ENCODE peak calls at places on chromosomes 13 and 19, in four cellular contexts. V is A549, X is WTC11, D is HepG2. Z is an unnamed sample.

GRCh38 chr19:8304841-8305621 is 3.1 kb downstream of the CD320 start:
- DNase-seq in V (no peak), X (peak; percentile 90), D (no peak), Z (peak; percentile 92)

GRCh38 chr13:77516342-77516789 is 19.1 kb upstream of the SCEL start:
- DNase-seq in V (no peak), X (no peak), D (no peak), Z (no peak)

GRCh38 chr13:104823709-104824108 is 1711.8 kb downstream of the EFNB2 start:
- DNase-seq in V (no peak), X (no peak), D (no peak), Z (no peak)

GRCh38 chr13:64534302-64534701 is 2695.8 kb downstream of the PCDH9 start:
- DNase-seq in V (no peak), X (no peak), D (no peak), Z (no peak)

GRCh38 chr19:37928527-37929286 is 21.7 kb downstream of the SIPA1L3 start:
- DNase-seq in V (peak; percentile 68), X (peak; percentile 47), D (no peak), Z (no peak)

GRCh38 chr19:49200238-49200862 is 42.8 kb downstream of the TRPM4 start:
- DNase-seq in V (peak; percentile 58), X (peak; percentile 45), D (no peak), Z (peak; percentile 95)

GRCh38 chr13:26872444-26873173 is 112.0 kb upstream of the GPR12 start:
- DNase-seq in V (peak; percentile 36), X (peak; percentile 88), D (peak; percentile 31), Z (peak; percentile 59)

GRCh38 chr19:10815969-10816635 is 19.9 kb downstream of the TMED1 start:
- DNase-seq in V (no peak), X (no peak), D (no peak), Z (no peak)

GRCh38 chr19:29501816-29502580 is 23.8 kb upstream of the VSTM2B start:
- DNase-seq in V (no peak), X (no peak), D (no peak), Z (no peak)

GRCh38 chr13:98890186-98890585 is 87.7 kb downstream of the DOCK9 start:
- DNase-seq in V (no peak), X (no peak), D (no peak), Z (no peak)

GRCh38 chr19:14073232-14073924 is 792 bp downstream of the MISP3 start:
- DNase-seq in V (peak; percentile 78), X (peak; percentile 71), D (no peak), Z (peak; percentile 82)

GRCh38 chr13:38415233-38415632 is 65.6 kb downstream of the UFM1 start:
- DNase-seq in V (no peak), X (no peak), D (no peak), Z (no peak)

GRCh38 chr13:102045713-102046112 is 356.1 kb downstream of the FGF14 start:
- DNase-seq in V (no peak), X (no peak), D (no peak), Z (no peak)

GRCh38 chr19:51036519-51036918 is 1.7 kb upstream of the KLK12 start:
- DNase-seq in V (no peak), X (no peak), D (no peak), Z (peak; percentile 57)

GRCh38 chr19:43984687-43985000 is 656 bp downstream of the ZNF155 start:
- DNase-seq in V (no peak), X (no peak), D (no peak), Z (no peak)

GRCh38 chr13:33349996-33350826 is 64.7 kb upstream of the STARD13 start:
- DNase-seq in V (no peak), X (peak; percentile 31), D (no peak), Z (no peak)

GRCh38 chr19:8148410-8149231 is 771 bp downstream of the FBN3 start:
- DNase-seq in V (peak; percentile 29), X (peak; percentile 93), D (no peak), Z (peak; percentile 47)

GRCh38 chr13:28741080-28741479 is 22.3 kb upstream of the SLC46A3 start:
- DNase-seq in V (no peak), X (no peak), D (no peak), Z (no peak)

GRCh38 chr13:56351041-56351440 is 789.7 kb upstream of the PRR20A start:
- DNase-seq in V (no peak), X (peak; percentile 12), D (no peak), Z (no peak)

GRCh38 chr19:44737238-44738160 is 11.0 kb upstream of the BCL3 start:
- DNase-seq in V (peak; percentile 99), X (no peak), D (peak; percentile 38), Z (no peak)

GRCh38 chr13:28528848-28529247 is 33.9 kb upstream of the FLT1 start:
- DNase-seq in V (no peak), X (no peak), D (no peak), Z (no peak)

GRCh38 chr19:58385313-58386165 is 1.5 kb upstream of the RPS5 start:
- DNase-seq in V (no peak), X (no peak), D (no peak), Z (no peak)

GRCh38 chr13:77952737-77953136 is 34.1 kb upstream of the EDNRB start:
- DNase-seq in V (no peak), X (no peak), D (no peak), Z (no peak)

GRCh38 chr13:109436055-109436622 is 350.2 kb downstream of the IRS2 start:
- DNase-seq in V (no peak), X (no peak), D (no peak), Z (no peak)

GRCh38 chr19:40466219-40467006 is at the start of gene SPTBN4:
- DNase-seq in V (no peak), X (no peak), D (no peak), Z (no peak)

GRCh38 chr19:17686027-17686511 is 2.1 kb downstream of the UNC13A start:
- DNase-seq in V (peak; percentile 84), X (no peak), D (no peak), Z (peak; percentile 46)

GRCh38 chr13:99975626-99976025 is 4.1 kb upstream of the ZIC5 start:
- DNase-seq in V (no peak), X (peak; percentile 46), D (no peak), Z (no peak)

GRCh38 chr13:26965976-26966375 is 205.4 kb upstream of the GPR12 start:
- DNase-seq in V (no peak), X (no peak), D (no peak), Z (no peak)

GRCh38 chr19:52638601-52639000 is 446 bp upstream of the ZNF83 start:
- DNase-seq in V (no peak), X (peak; percentile 23), D (no peak), Z (peak; percentile 24)
- TF ChIP-seq HMGXB4 in V (no peak), X (no peak), D (no peak), Z (no peak)

DNA sequence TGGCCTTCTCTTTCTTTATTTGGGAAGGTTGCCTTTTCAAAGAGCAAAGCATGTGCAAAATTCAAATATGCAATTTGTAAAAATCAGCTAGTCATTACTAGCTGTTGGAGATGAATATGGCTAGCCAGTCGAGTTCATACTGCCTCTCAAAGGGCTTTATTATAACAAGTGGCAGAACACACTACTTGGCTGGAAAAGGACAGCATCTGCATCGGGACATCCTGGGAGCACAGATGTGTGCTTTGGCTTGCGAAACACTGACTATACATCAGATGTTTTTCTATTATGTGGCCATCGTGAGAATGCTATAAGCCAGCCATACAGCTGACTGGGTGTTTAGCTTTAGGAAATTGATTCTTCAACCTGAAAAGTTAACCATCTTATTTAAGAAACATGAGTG is 424.2 kb downstream of the KCTD12 start:
- DNase-seq in V (no peak), X (no peak), D (no peak), Z (no peak)
- TF ChIP-seq HMGXB4 in V (no peak), X (no peak), D (no peak), Z (no peak)

GRCh38 chr19:2408247-2408646 is 19.1 kb downstream of the TIMM13 start:
- DNase-seq in V (no peak), X (no peak), D (no peak), Z (no peak)
- TF ChIP-seq HMGXB4 in V (no peak), X (no peak), D (no peak), Z (no peak)

GRCh38 chr13:58018865-58019264 is 387.3 kb downstream of the PCDH17 start:
- DNase-seq in V (no peak), X (no peak), D (no peak), Z (no peak)
- TF ChIP-seq HMGXB4 in V (no peak), X (no peak), D (no peak), Z (no peak)

DNA sequence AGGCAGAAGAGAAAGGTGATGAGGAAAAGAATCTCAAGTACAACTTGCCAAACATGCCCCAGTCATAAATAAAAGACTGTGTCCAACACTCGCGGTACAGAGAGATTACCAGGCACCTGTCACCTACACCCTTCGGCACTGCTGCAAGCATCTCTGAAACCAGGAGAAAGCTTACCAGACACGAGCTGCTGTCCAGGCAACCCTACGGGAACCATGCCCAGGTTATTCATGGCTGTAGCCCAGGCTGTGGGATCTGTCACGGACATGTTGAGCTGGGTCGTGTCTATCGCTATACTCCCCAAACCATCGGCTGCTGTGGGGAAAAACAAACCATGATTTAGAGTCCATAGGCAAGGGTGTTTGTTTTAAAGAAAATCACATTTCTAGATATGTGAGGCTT is 375.0 kb downstream of the ENOX1 start:
- DNase-seq in V (no peak), X (no peak), D (no peak), Z (no peak)
- TF ChIP-seq HMGXB4 in V (no peak), X (no peak), D (no peak), Z (no peak)

DNA sequence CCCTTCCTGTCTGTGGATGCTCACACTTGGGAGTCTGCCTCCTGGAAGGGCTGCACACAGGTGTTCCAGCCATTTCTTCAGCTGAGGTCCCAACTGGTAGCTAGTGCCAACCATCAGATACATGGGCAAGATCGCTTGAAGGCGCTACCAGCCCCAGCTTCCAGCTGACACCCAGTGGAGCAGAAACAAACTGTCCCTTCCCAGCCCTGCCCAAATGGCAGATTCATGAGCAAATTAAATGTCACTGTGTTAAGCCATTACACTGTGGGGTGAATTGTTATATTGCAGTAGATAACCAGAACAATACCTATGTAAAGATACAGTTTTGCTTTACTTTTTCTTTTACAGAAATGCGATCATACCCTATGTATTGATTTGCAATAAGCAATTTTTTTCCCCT is 17.6 kb downstream of the ING1 start:
- DNase-seq in V (no peak), X (no peak), D (no peak), Z (no peak)
- TF ChIP-seq HMGXB4 in V (no peak), X (no peak), D (no peak), Z (no peak)

DNA sequence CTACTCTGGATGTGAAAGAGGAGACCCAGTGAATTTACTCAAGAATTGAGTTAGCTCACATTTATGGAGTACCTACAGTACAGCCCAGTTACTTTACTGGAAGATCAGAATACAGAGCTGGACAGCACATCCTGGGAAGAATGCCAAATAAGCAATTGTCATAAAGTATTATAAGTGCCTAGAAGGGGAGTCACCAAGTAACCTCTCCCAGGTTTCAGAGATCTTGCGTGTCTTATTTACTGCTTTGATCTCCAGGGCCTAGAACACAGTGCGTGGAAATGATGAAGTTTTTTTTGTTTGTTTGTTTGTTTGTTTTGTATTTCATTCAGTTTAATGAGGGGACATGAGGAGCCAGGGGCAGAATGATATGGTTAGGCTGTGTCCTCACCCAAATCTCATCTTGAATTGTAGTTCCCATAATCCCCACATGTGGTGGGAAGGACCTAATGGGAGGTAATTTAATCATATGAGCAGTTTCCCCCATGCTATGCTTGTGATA is 5.1 kb downstream of the GARRE1 start:
- DNase-seq in V (no peak), X (no peak), D (no peak), Z (no peak)
- TF ChIP-seq HMGXB4 in V (no peak), X (no peak), D (no peak), Z (no peak)

Z was measured in K562.